ENCODE peak calls at places on chromosomes 1 and 21, in four cellular contexts. H is fibroblast of villous mesenchyme, R is foreskin fibroblast, F is psoas muscle. G is an unnamed sample.

GRCh38 chr1:79848316-79848715 is 841.8 kb upstream of the ADGRL4 start:
- DNase-seq in H (no peak), R (no peak), F (no peak), G (no peak)

GRCh38 chr1:168918860-168919741 is 187.4 kb upstream of the ATP1B1 start:
- DNase-seq in H (no peak), R (peak; percentile 28), F (no peak), G (no peak)

GRCh38 chr1:18957136-18957521 is 653 bp upstream of the IFFO2 start:
- DNase-seq in H (no peak), R (no peak), F (no peak), G (no peak)

GRCh38 chr1:5430911-5431310 is 561.3 kb downstream of the NPHP4 start:
- DNase-seq in H (no peak), R (no peak), F (no peak), G (no peak)

GRCh38 chr21:15058718-15059316 is 6.0 kb downstream of the NRIP1 start:
- DNase-seq in H (peak; percentile 75), R (peak; percentile 67), F (no peak), G (no peak)

GRCh38 chr1:199307865-199308264 is 669.0 kb downstream of the PTPRC start:
- DNase-seq in H (no peak), R (no peak), F (no peak), G (no peak)

GRCh38 chr1:58358311-58358710 is 188.2 kb downstream of the OMA1 start:
- DNase-seq in H (peak; percentile 42), R (peak; percentile 73), F (no peak), G (no peak)

GRCh38 chr1:213418268-213419068 is 367.4 kb downstream of the RPS6KC1 start:
- DNase-seq in H (no peak), R (no peak), F (no peak), G (no peak)

GRCh38 chr1:65449214-65449823 is 28.9 kb downstream of the LEPR start:
- DNase-seq in H (no peak), R (no peak), F (no peak), G (no peak)

GRCh38 chr1:2091611-2092604 is 41.7 kb downstream of the PRKCZ start:
- DNase-seq in H (no peak), R (peak; percentile 41), F (no peak), G (peak; percentile 66)

GRCh38 chr1:222921951-222922350 is 107.1 kb downstream of the DISP1 start:
- DNase-seq in H (no peak), R (no peak), F (no peak), G (no peak)

GRCh38 chr1:77060000-77060399 is 159.2 kb downstream of the PIGK start:
- DNase-seq in H (no peak), R (no peak), F (no peak), G (no peak)

GRCh38 chr21:35672313-35672712 is 388.0 kb downstream of the SETD4 start:
- DNase-seq in H (no peak), R (no peak), F (no peak), G (no peak)

GRCh38 chr21:14545906-14546480 is at the start of gene SAMSN1:
- DNase-seq in H (no peak), R (no peak), F (no peak), G (peak; percentile 69)

GRCh38 chr1:217660353-217661062 is 29.4 kb downstream of the SPATA17 start:
- DNase-seq in H (peak; percentile 78), R (peak; percentile 83), F (no peak), G (no peak)

GRCh38 chr1:203351037-203351625 is at the start of gene FMOD:
- DNase-seq in H (peak; percentile 89), R (peak; percentile 43), F (peak; percentile 77), G (no peak)

GRCh38 chr1:8431028-8431427 is 113.1 kb downstream of the SLC45A1 start:
- DNase-seq in H (no peak), R (no peak), F (no peak), G (no peak)

GRCh38 chr1:50978852-50979781 is 9.1 kb downstream of the CDKN2C start:
- DNase-seq in H (peak; percentile 29), R (no peak), F (no peak), G (peak; percentile 16)

GRCh38 chr1:247212914-247213617 is 41.2 kb upstream of the ZNF124 start:
- DNase-seq in H (no peak), R (no peak), F (no peak), G (no peak)

GRCh38 chr1:212158912-212159796 is 123.6 kb downstream of the DTL start:
- DNase-seq in H (no peak), R (no peak), F (no peak), G (peak; percentile 37)

GRCh38 chr21:37546949-37547614 is 180.5 kb downstream of the DYRK1A start:
- DNase-seq in H (peak; percentile 72), R (peak; percentile 30), F (no peak), G (no peak)

GRCh38 chr1:156697481-156697880 is 7.9 kb downstream of the CRABP2 start:
- DNase-seq in H (no peak), R (no peak), F (no peak), G (no peak)

GRCh38 chr1:176717052-176717754 is 254.2 kb downstream of the PAPPA2 start:
- DNase-seq in H (no peak), R (no peak), F (no peak), G (no peak)

GRCh38 chr21:42350271-42350885 is 416 bp downstream of the TFF2 start:
- DNase-seq in H (no peak), R (no peak), F (no peak), G (no peak)

GRCh38 chr1:20403423-20404145 is 82.4 kb downstream of the CAMK2N1 start:
- DNase-seq in H (no peak), R (no peak), F (no peak), G (peak; percentile 31)

GRCh38 chr1:54298284-54299033 is 98.5 kb downstream of the MRPL37 start:
- DNase-seq in H (no peak), R (no peak), F (no peak), G (no peak)

GRCh38 chr1:234987415-234988159 is 141.1 kb downstream of the TOMM20 start:
- DNase-seq in H (peak; percentile 96), R (peak; percentile 81), F (peak; percentile 76), G (no peak)

GRCh38 chr1:45979074-45979777 is 153.2 kb downstream of the PIK3R3 start:
- DNase-seq in H (peak; percentile 79), R (peak; percentile 44), F (no peak), G (no peak)

GRCh38 chr1:5887436-5888290 is 104.6 kb downstream of the NPHP4 start:
- DNase-seq in H (no peak), R (no peak), F (peak; percentile 46), G (no peak)

GRCh38 chr1:12153181-12153785 is 13.5 kb upstream of the TNFRSF1B start:
- DNase-seq in H (peak; percentile 78), R (peak; percentile 88), F (peak; percentile 68), G (no peak)

GRCh38 chr1:206105612-206106011 is 11.6 kb downstream of the AVPR1B start:
- DNase-seq in H (no peak), R (no peak), F (no peak), G (no peak)

GRCh38 chr1:54160351-54160750 is 7.6 kb upstream of the CDCP2 start:
- DNase-seq in H (no peak), R (peak; percentile 18), F (no peak), G (no peak)